ENCODE peak calls at places on chromosomes 2 and 18, in ten cellular contexts. One of them, this sample, is unnamed.

GRCh38 chr2:112625474-112626114 is 20.1 kb upstream of the SLC20A1 start:
- DNase-seq in ovary: no peak
- DNase-seq in dorsolateral prefrontal cortex: no peak
- DNase-seq in WERI-Rb-1: no peak
- DNase-seq in gastrocnemius medialis: no peak
- DNase-seq in body of pancreas: no peak
- DNase-seq in kidney epithelial cell: no peak
- DNase-seq in cardiac fibroblast: no peak
- DNase-seq in heart right ventricle: no peak
- DNase-seq in heart left ventricle: no peak
- DNase-seq in this sample: no peak

GRCh38 chr2:199463708-199464613 is 6.2 kb upstream of the SATB2 start:
- DNase-seq in ovary: no peak
- DNase-seq in dorsolateral prefrontal cortex: peak
- DNase-seq in WERI-Rb-1: peak
- DNase-seq in gastrocnemius medialis: no peak
- DNase-seq in body of pancreas: no peak
- DNase-seq in kidney epithelial cell: no peak
- DNase-seq in cardiac fibroblast: no peak
- DNase-seq in heart right ventricle: no peak
- DNase-seq in heart left ventricle: no peak
- DNase-seq in this sample: no peak

GRCh38 chr2:232776435-232776834 is at the start of gene KCNJ13:
- DNase-seq in ovary: no peak
- DNase-seq in dorsolateral prefrontal cortex: no peak
- DNase-seq in WERI-Rb-1: no peak
- DNase-seq in gastrocnemius medialis: no peak
- DNase-seq in body of pancreas: no peak
- DNase-seq in kidney epithelial cell: no peak
- DNase-seq in cardiac fibroblast: no peak
- DNase-seq in heart right ventricle: no peak
- DNase-seq in heart left ventricle: no peak
- DNase-seq in this sample: no peak

GRCh38 chr18:8217041-8217564 is 392.1 kb upstream of the RAB12 start:
- DNase-seq in ovary: no peak
- DNase-seq in dorsolateral prefrontal cortex: no peak
- DNase-seq in WERI-Rb-1: no peak
- DNase-seq in gastrocnemius medialis: no peak
- DNase-seq in body of pancreas: no peak
- DNase-seq in kidney epithelial cell: no peak
- DNase-seq in cardiac fibroblast: peak
- DNase-seq in heart right ventricle: no peak
- DNase-seq in heart left ventricle: no peak
- DNase-seq in this sample: no peak

GRCh38 chr2:208033701-208034502 is 8.6 kb upstream of the PLEKHM3 start:
- DNase-seq in ovary: peak
- DNase-seq in dorsolateral prefrontal cortex: no peak
- DNase-seq in WERI-Rb-1: peak
- DNase-seq in gastrocnemius medialis: peak
- DNase-seq in body of pancreas: peak
- DNase-seq in kidney epithelial cell: peak
- DNase-seq in cardiac fibroblast: peak
- DNase-seq in heart right ventricle: no peak
- DNase-seq in heart left ventricle: no peak
- DNase-seq in this sample: no peak

GRCh38 chr2:157875720-157876065 is 437 bp downstream of the ACVR1 start:
- DNase-seq in ovary: peak
- DNase-seq in dorsolateral prefrontal cortex: no peak
- DNase-seq in WERI-Rb-1: peak
- DNase-seq in gastrocnemius medialis: no peak
- DNase-seq in body of pancreas: peak
- DNase-seq in kidney epithelial cell: no peak
- DNase-seq in cardiac fibroblast: no peak
- DNase-seq in heart right ventricle: peak
- DNase-seq in heart left ventricle: peak
- DNase-seq in this sample: no peak

GRCh38 chr2:19753314-19753713 is 148.5 kb downstream of the TTC32 start:
- DNase-seq in ovary: no peak
- DNase-seq in dorsolateral prefrontal cortex: no peak
- DNase-seq in WERI-Rb-1: no peak
- DNase-seq in gastrocnemius medialis: no peak
- DNase-seq in body of pancreas: no peak
- DNase-seq in kidney epithelial cell: no peak
- DNase-seq in cardiac fibroblast: peak
- DNase-seq in heart right ventricle: no peak
- DNase-seq in heart left ventricle: no peak
- DNase-seq in this sample: no peak

GRCh38 chr2:206230060-206230890 is 44.2 kb upstream of the ZDBF2 start:
- DNase-seq in ovary: no peak
- DNase-seq in dorsolateral prefrontal cortex: no peak
- DNase-seq in WERI-Rb-1: peak
- DNase-seq in gastrocnemius medialis: no peak
- DNase-seq in body of pancreas: no peak
- DNase-seq in kidney epithelial cell: no peak
- DNase-seq in cardiac fibroblast: no peak
- DNase-seq in heart right ventricle: no peak
- DNase-seq in heart left ventricle: no peak
- DNase-seq in this sample: no peak

GRCh38 chr2:134818321-134818720 is 20.1 kb upstream of the ACMSD start:
- DNase-seq in ovary: no peak
- DNase-seq in dorsolateral prefrontal cortex: no peak
- DNase-seq in WERI-Rb-1: no peak
- DNase-seq in gastrocnemius medialis: no peak
- DNase-seq in body of pancreas: no peak
- DNase-seq in kidney epithelial cell: peak
- DNase-seq in cardiac fibroblast: peak
- DNase-seq in heart right ventricle: no peak
- DNase-seq in heart left ventricle: no peak
- DNase-seq in this sample: no peak

GRCh38 chr18:6331872-6332271 is 82.8 kb downstream of the L3MBTL4 start:
- DNase-seq in ovary: no peak
- DNase-seq in dorsolateral prefrontal cortex: no peak
- DNase-seq in WERI-Rb-1: no peak
- DNase-seq in gastrocnemius medialis: no peak
- DNase-seq in body of pancreas: no peak
- DNase-seq in kidney epithelial cell: no peak
- DNase-seq in cardiac fibroblast: no peak
- DNase-seq in heart right ventricle: no peak
- DNase-seq in heart left ventricle: no peak
- DNase-seq in this sample: no peak

GRCh38 chr18:6341303-6341702 is 73.4 kb downstream of the L3MBTL4 start:
- DNase-seq in ovary: no peak
- DNase-seq in dorsolateral prefrontal cortex: no peak
- DNase-seq in WERI-Rb-1: no peak
- DNase-seq in gastrocnemius medialis: no peak
- DNase-seq in body of pancreas: no peak
- DNase-seq in kidney epithelial cell: no peak
- DNase-seq in cardiac fibroblast: no peak
- DNase-seq in heart right ventricle: no peak
- DNase-seq in heart left ventricle: no peak
- DNase-seq in this sample: no peak

GRCh38 chr18:6333981-6334380 is 80.7 kb downstream of the L3MBTL4 start:
- DNase-seq in ovary: no peak
- DNase-seq in dorsolateral prefrontal cortex: no peak
- DNase-seq in WERI-Rb-1: no peak
- DNase-seq in gastrocnemius medialis: no peak
- DNase-seq in body of pancreas: no peak
- DNase-seq in kidney epithelial cell: no peak
- DNase-seq in cardiac fibroblast: no peak
- DNase-seq in heart right ventricle: no peak
- DNase-seq in heart left ventricle: no peak
- DNase-seq in this sample: no peak

GRCh38 chr18:6341709-6342108 is 73.0 kb downstream of the L3MBTL4 start:
- DNase-seq in ovary: no peak
- DNase-seq in dorsolateral prefrontal cortex: no peak
- DNase-seq in WERI-Rb-1: no peak
- DNase-seq in gastrocnemius medialis: no peak
- DNase-seq in body of pancreas: no peak
- DNase-seq in kidney epithelial cell: no peak
- DNase-seq in cardiac fibroblast: no peak
- DNase-seq in heart right ventricle: no peak
- DNase-seq in heart left ventricle: no peak
- DNase-seq in this sample: no peak

DNA sequence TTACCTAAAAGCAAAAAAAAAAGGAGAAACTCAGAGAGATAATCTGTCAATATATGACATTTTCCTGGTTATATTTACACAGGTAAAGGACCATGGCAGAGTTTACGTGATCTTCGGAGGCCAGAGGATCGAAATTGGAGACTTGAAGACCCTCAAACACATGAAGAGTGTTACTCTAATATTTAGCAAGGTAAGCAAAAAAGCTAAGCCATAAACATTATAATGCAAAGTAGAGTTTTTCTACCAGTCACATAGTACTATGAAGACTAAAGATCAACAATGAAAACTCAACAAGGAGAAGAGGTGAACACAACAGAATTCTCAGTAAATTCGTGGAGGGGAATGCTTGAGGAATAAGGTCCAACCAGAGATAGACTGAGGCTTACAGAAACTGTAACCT is 78.5 kb downstream of the L3MBTL4 start:
- DNase-seq in ovary: no peak
- DNase-seq in dorsolateral prefrontal cortex: no peak
- DNase-seq in WERI-Rb-1: no peak
- DNase-seq in gastrocnemius medialis: no peak
- DNase-seq in body of pancreas: no peak
- DNase-seq in kidney epithelial cell: no peak
- DNase-seq in cardiac fibroblast: no peak
- DNase-seq in heart right ventricle: no peak
- DNase-seq in heart left ventricle: no peak
- DNase-seq in this sample: no peak
- TF ChIP-seq CTCF in ovary: no peak
- TF ChIP-seq CTCF in dorsolateral prefrontal cortex: no peak
- TF ChIP-seq CTCF in WERI-Rb-1: no peak
- TF ChIP-seq CTCF in gastrocnemius medialis: no peak
- TF ChIP-seq CTCF in body of pancreas: no peak
- TF ChIP-seq CTCF in kidney epithelial cell: no peak
- TF ChIP-seq CTCF in cardiac fibroblast: no peak
- TF ChIP-seq CTCF in heart right ventricle: no peak
- TF ChIP-seq CTCF in heart left ventricle: no peak
- TF ChIP-seq CTCF in this sample: no peak

DNA sequence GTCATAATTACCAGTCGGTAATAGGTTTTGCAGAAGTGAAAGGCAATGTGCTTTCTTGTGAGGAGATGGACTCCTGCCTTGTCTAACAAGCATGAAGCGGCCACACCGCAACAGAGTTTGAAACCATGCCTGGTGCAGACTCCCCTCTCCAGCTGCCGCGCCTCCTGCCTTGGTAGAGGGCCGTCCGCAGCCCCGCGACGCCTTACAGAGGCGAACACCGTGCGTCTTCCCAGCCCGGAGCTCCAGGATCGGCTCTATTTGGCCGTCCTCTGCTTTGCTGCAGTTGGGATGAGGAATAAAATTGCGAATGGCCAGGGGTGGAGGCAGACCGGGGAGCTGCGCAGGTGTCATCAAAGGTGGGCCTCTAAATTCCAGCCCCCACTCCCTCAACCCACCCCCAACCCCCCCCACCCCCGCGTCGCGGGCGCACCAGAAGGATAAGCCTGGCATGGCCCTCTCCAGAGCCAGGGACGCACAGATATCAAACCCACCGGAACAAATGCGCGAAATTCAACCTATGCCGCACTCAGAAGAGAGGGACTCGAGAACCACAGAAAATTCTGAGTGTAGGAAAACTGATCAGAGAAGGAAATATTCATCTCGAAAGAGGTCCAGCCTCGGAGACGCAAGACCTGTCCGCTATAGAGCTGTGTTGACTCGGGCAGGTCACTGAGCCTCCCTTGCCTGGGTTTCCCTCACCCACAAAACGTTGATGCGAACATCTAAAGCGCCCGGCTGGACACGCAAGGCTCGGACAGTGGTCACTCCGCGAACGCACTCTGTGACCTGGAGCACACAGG is 1.1 kb downstream of the TRABD2A start:
- DNase-seq in ovary: no peak
- DNase-seq in dorsolateral prefrontal cortex: no peak
- DNase-seq in WERI-Rb-1: no peak
- DNase-seq in gastrocnemius medialis: no peak
- DNase-seq in body of pancreas: no peak
- DNase-seq in kidney epithelial cell: no peak
- DNase-seq in cardiac fibroblast: no peak
- DNase-seq in heart right ventricle: no peak
- DNase-seq in heart left ventricle: no peak
- DNase-seq in this sample: peak
- H3K4me3 ChIP-seq in ovary: peak
- H3K4me3 ChIP-seq in dorsolateral prefrontal cortex: peak
- H3K4me3 ChIP-seq in WERI-Rb-1: no peak
- H3K4me3 ChIP-seq in gastrocnemius medialis: peak
- H3K4me3 ChIP-seq in body of pancreas: no peak
- H3K4me3 ChIP-seq in kidney epithelial cell: peak
- H3K4me3 ChIP-seq in cardiac fibroblast: peak
- H3K4me3 ChIP-seq in heart right ventricle: peak
- H3K4me3 ChIP-seq in heart left ventricle: peak
- H3K4me3 ChIP-seq in this sample: peak

GRCh38 chr2:185215497-185215896 is 523.1 kb upstream of the FSIP2 start:
- DNase-seq in ovary: no peak
- DNase-seq in dorsolateral prefrontal cortex: no peak
- DNase-seq in WERI-Rb-1: no peak
- DNase-seq in gastrocnemius medialis: no peak
- DNase-seq in body of pancreas: no peak
- DNase-seq in kidney epithelial cell: no peak
- DNase-seq in cardiac fibroblast: no peak
- DNase-seq in heart right ventricle: no peak
- DNase-seq in heart left ventricle: no peak
- DNase-seq in this sample: no peak
- TF ChIP-seq CTCF in ovary: no peak
- TF ChIP-seq CTCF in dorsolateral prefrontal cortex: no peak
- TF ChIP-seq CTCF in WERI-Rb-1: no peak
- TF ChIP-seq CTCF in gastrocnemius medialis: no peak
- TF ChIP-seq CTCF in body of pancreas: no peak
- TF ChIP-seq CTCF in kidney epithelial cell: no peak
- TF ChIP-seq CTCF in cardiac fibroblast: no peak
- TF ChIP-seq CTCF in heart right ventricle: no peak
- TF ChIP-seq CTCF in heart left ventricle: no peak
- TF ChIP-seq CTCF in this sample: no peak

DNA sequence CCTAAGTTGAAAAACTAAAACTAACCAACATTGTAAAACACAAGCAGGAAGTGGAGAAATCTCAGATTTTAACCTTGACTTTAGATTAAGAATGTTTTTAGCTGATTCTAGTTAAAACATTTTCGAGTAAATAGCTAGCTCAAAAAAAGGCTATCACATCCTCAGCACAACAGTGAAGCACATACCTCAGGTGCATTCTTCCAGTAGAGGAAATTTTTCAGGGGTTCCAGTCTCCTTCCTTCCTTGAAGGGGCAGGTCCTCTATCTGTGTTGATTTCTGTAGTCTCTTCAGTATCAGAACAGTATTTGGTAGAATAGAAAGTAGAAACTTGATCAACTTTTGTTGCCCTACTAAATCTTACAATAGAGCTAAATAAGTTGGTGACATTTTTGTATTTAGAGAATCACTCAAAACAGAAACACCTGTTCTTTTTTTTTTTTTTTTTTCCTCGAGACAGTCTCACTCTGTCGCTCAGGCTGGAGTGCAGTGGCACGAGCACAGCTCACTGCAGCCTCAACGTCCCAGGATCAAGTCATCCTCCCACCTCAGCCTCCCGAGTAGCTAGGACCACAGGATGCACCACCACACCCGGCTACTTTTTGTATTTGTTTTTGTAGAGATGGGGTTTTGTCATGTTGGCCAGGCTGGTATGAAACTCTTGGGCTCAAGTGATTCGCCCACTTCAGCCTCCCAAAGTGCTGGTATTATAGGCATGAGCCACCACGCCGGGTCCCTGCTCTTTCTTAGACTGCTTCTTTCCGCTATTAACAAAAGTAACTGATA is 6.9 kb upstream of the GPR155 start:
- DNase-seq in ovary: no peak
- DNase-seq in dorsolateral prefrontal cortex: no peak
- DNase-seq in WERI-Rb-1: no peak
- DNase-seq in gastrocnemius medialis: no peak
- DNase-seq in body of pancreas: no peak
- DNase-seq in kidney epithelial cell: no peak
- DNase-seq in cardiac fibroblast: no peak
- DNase-seq in heart right ventricle: no peak
- DNase-seq in heart left ventricle: no peak
- DNase-seq in this sample: no peak
- H3K4me3 ChIP-seq in ovary: no peak
- H3K4me3 ChIP-seq in dorsolateral prefrontal cortex: no peak
- H3K4me3 ChIP-seq in WERI-Rb-1: no peak
- H3K4me3 ChIP-seq in gastrocnemius medialis: no peak
- H3K4me3 ChIP-seq in body of pancreas: no peak
- H3K4me3 ChIP-seq in kidney epithelial cell: no peak
- H3K4me3 ChIP-seq in cardiac fibroblast: no peak
- H3K4me3 ChIP-seq in heart right ventricle: no peak
- H3K4me3 ChIP-seq in heart left ventricle: no peak
- H3K4me3 ChIP-seq in this sample: no peak

This sample was measured in right atrium auricular region.